ENCODE peak calls at places on chromosome 11, in seven cellular contexts. One of them, this sample, is unnamed. For H3K36me3, the result is how much of the 10 kb centered on the place peaks cover.

GRCh38 chr11:124285610-124286344 is 28.0 kb downstream of the OR8D1 start:
- DNase-seq in lower lobe of right lung: no peak
- DNase-seq in ovary: no peak
- DNase-seq in PC-3: peak
- DNase-seq in iPS DF 6.9: no peak
- DNase-seq in lung: no peak
- DNase-seq in cardiac muscle cell: peak
- DNase-seq in this sample: no peak

GRCh38 chr11:104096900-104097299 is 60.5 kb downstream of the DDI1 start:
- DNase-seq in lower lobe of right lung: no peak
- DNase-seq in ovary: no peak
- DNase-seq in PC-3: no peak
- DNase-seq in iPS DF 6.9: no peak
- DNase-seq in lung: no peak
- DNase-seq in cardiac muscle cell: no peak
- DNase-seq in this sample: no peak

GRCh38 chr11:12841946-12842630 is 167.0 kb upstream of the RASSF10 start:
- DNase-seq in lower lobe of right lung: no peak
- DNase-seq in ovary: no peak
- DNase-seq in PC-3: peak
- DNase-seq in iPS DF 6.9: no peak
- DNase-seq in lung: no peak
- DNase-seq in cardiac muscle cell: peak
- DNase-seq in this sample: peak

GRCh38 chr11:129750343-129751292 is 65.0 kb upstream of the TMEM45B start:
- DNase-seq in lower lobe of right lung: peak
- DNase-seq in ovary: peak
- DNase-seq in PC-3: peak
- DNase-seq in iPS DF 6.9: peak
- DNase-seq in lung: peak
- DNase-seq in cardiac muscle cell: peak
- DNase-seq in this sample: peak

GRCh38 chr11:73412308-73412707 is 36.1 kb downstream of the RELT start:
- DNase-seq in lower lobe of right lung: no peak
- DNase-seq in ovary: no peak
- DNase-seq in PC-3: peak
- DNase-seq in iPS DF 6.9: no peak
- DNase-seq in lung: no peak
- DNase-seq in cardiac muscle cell: no peak
- DNase-seq in this sample: no peak

GRCh38 chr11:76903325-76903724 is 42.6 kb downstream of the ACER3 start:
- DNase-seq in lower lobe of right lung: no peak
- DNase-seq in ovary: no peak
- DNase-seq in PC-3: peak
- DNase-seq in iPS DF 6.9: peak
- DNase-seq in lung: no peak
- DNase-seq in cardiac muscle cell: no peak
- DNase-seq in this sample: peak

GRCh38 chr11:10629431-10630002 is 61.1 kb upstream of the LYVE1 start:
- DNase-seq in lower lobe of right lung: no peak
- DNase-seq in ovary: no peak
- DNase-seq in PC-3: no peak
- DNase-seq in iPS DF 6.9: no peak
- DNase-seq in lung: no peak
- DNase-seq in cardiac muscle cell: no peak
- DNase-seq in this sample: no peak

GRCh38 chr11:18091731-18092130 is 14.2 kb downstream of the SAAL1 start:
- DNase-seq in lower lobe of right lung: no peak
- DNase-seq in ovary: no peak
- DNase-seq in PC-3: peak
- DNase-seq in iPS DF 6.9: no peak
- DNase-seq in lung: no peak
- DNase-seq in cardiac muscle cell: peak
- DNase-seq in this sample: no peak

GRCh38 chr11:94762208-94762607 is 5.9 kb upstream of the AMOTL1 start:
- DNase-seq in lower lobe of right lung: no peak
- DNase-seq in ovary: no peak
- DNase-seq in PC-3: peak
- DNase-seq in iPS DF 6.9: no peak
- DNase-seq in lung: no peak
- DNase-seq in cardiac muscle cell: no peak
- DNase-seq in this sample: peak

GRCh38 chr11:2528301-2529050 is 83.7 kb downstream of the KCNQ1 start:
- DNase-seq in lower lobe of right lung: peak
- DNase-seq in ovary: peak
- DNase-seq in PC-3: no peak
- DNase-seq in iPS DF 6.9: no peak
- DNase-seq in lung: no peak
- DNase-seq in cardiac muscle cell: no peak
- DNase-seq in this sample: peak

GRCh38 chr11:120708511-120709183 is 197.1 kb downstream of the GRIK4 start:
- DNase-seq in lower lobe of right lung: no peak
- DNase-seq in ovary: no peak
- DNase-seq in PC-3: no peak
- DNase-seq in iPS DF 6.9: no peak
- DNase-seq in lung: no peak
- DNase-seq in cardiac muscle cell: no peak
- DNase-seq in this sample: no peak

GRCh38 chr11:131506376-131506775 is 136.0 kb downstream of the NTM start:
- DNase-seq in lower lobe of right lung: no peak
- DNase-seq in ovary: no peak
- DNase-seq in PC-3: no peak
- DNase-seq in iPS DF 6.9: no peak
- DNase-seq in lung: no peak
- DNase-seq in cardiac muscle cell: no peak
- DNase-seq in this sample: no peak

GRCh38 chr11:134642206-134642605 is 230.2 kb upstream of the B3GAT1 start:
- DNase-seq in lower lobe of right lung: no peak
- DNase-seq in ovary: no peak
- DNase-seq in PC-3: no peak
- DNase-seq in iPS DF 6.9: no peak
- DNase-seq in lung: no peak
- DNase-seq in cardiac muscle cell: no peak
- DNase-seq in this sample: no peak

GRCh38 chr11:10122337-10123197 is 171.5 kb downstream of the SBF2 start:
- DNase-seq in lower lobe of right lung: no peak
- DNase-seq in ovary: no peak
- DNase-seq in PC-3: peak
- DNase-seq in iPS DF 6.9: no peak
- DNase-seq in lung: no peak
- DNase-seq in cardiac muscle cell: peak
- DNase-seq in this sample: no peak

GRCh38 chr11:117918366-117919255 is 10.6 kb downstream of the TMPRSS13 start:
- DNase-seq in lower lobe of right lung: no peak
- DNase-seq in ovary: no peak
- DNase-seq in PC-3: no peak
- DNase-seq in iPS DF 6.9: no peak
- DNase-seq in lung: no peak
- DNase-seq in cardiac muscle cell: no peak
- DNase-seq in this sample: no peak

GRCh38 chr11:96464695-96465307 is 75.0 kb downstream of the JRKL start:
- DNase-seq in lower lobe of right lung: no peak
- DNase-seq in ovary: no peak
- DNase-seq in PC-3: peak
- DNase-seq in iPS DF 6.9: peak
- DNase-seq in lung: no peak
- DNase-seq in cardiac muscle cell: peak
- DNase-seq in this sample: no peak

GRCh38 chr11:3605721-3606324 is 36.0 kb downstream of the ART5 start:
- DNase-seq in lower lobe of right lung: no peak
- DNase-seq in ovary: no peak
- DNase-seq in PC-3: peak
- DNase-seq in iPS DF 6.9: no peak
- DNase-seq in lung: no peak
- DNase-seq in cardiac muscle cell: no peak
- DNase-seq in this sample: no peak

GRCh38 chr11:31997955-31998354 is 92.9 kb upstream of the RCN1 start:
- DNase-seq in lower lobe of right lung: no peak
- DNase-seq in ovary: no peak
- DNase-seq in PC-3: peak
- DNase-seq in iPS DF 6.9: no peak
- DNase-seq in lung: no peak
- DNase-seq in cardiac muscle cell: no peak
- DNase-seq in this sample: no peak

GRCh38 chr11:74004046-74004693 is 4.7 kb downstream of the UCP3 start:
- DNase-seq in lower lobe of right lung: no peak
- DNase-seq in ovary: no peak
- DNase-seq in PC-3: no peak
- DNase-seq in iPS DF 6.9: no peak
- DNase-seq in lung: no peak
- DNase-seq in cardiac muscle cell: no peak
- DNase-seq in this sample: no peak

GRCh38 chr11:76637491-76638266 is 32.9 kb downstream of the LRRC32 start:
- DNase-seq in lower lobe of right lung: peak
- DNase-seq in ovary: no peak
- DNase-seq in PC-3: no peak
- DNase-seq in iPS DF 6.9: no peak
- DNase-seq in lung: no peak
- DNase-seq in cardiac muscle cell: no peak
- DNase-seq in this sample: no peak

DNA sequence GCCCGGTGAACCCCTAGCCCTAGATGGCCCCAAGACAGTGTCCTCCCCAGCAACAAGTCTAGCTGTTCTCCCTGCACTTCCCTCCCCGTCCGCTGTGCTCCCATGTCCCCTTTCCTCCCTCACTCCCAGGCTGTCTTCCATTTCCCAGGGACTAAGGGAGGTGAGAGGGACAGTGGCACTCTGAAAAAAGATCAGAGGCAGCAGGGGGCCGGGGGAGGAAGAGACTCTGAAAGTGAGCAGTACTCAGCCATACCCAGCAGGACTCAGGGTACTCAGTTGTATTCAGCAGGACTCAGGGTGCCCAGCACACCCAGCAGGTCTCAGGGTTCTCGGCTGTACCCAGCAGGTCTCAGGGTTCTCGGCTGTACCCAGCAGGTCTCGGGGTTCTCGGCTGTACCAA is 48.4 kb upstream of the THY1 start:
- DNase-seq in lower lobe of right lung: no peak
- DNase-seq in ovary: no peak
- DNase-seq in PC-3: no peak
- DNase-seq in iPS DF 6.9: no peak
- DNase-seq in lung: no peak
- DNase-seq in cardiac muscle cell: no peak
- DNase-seq in this sample: no peak
- H3K36me3 ChIP-seq in lower lobe of right lung: under half
- H3K36me3 ChIP-seq in ovary: under half
- H3K36me3 ChIP-seq in PC-3: under half
- H3K36me3 ChIP-seq in iPS DF 6.9: under half
- H3K36me3 ChIP-seq in lung: under half
- H3K36me3 ChIP-seq in cardiac muscle cell: under half
- H3K36me3 ChIP-seq in this sample: under half

DNA sequence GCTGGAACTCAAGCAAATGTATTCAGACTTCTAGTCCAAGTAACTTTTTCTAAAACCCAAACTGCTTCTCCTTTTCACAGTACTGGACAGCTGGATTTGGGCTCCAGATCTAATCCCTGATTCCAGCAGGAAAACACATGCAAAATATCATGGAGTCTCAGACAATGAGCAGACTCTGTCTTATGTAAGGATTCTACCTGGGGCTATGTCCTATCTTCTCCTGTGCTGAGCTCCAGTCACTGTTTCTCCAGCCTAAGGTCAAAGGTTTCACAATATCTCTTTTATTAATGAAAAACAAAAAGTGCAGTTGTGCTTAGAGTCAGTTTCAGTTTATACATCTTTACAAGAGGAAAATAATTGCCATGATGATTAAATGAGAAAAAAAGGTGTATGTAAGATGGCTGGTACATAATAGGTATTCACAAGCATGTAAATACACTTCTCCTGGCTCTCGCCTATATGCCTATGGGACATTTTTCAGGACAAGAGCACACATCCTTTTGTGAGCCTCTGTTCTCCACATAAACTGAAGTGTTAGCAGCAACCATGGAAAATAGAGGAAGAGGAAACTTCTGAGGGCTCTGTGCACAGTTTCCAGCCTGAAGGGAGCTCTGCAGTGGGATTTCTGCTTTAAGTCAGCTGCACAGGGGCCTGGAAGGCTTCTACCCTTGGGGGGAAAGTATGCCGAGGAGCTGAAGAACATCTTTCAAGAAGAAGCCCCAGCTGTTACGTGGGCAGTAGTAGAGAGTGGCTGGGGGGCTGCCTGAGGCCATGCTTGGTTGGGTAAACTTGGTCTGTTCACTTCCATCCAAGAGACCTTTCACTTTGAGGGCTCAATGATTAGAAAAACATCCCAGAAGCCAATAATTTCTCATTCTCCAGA is 82.9 kb upstream of the EED start:
- DNase-seq in lower lobe of right lung: no peak
- DNase-seq in ovary: no peak
- DNase-seq in PC-3: no peak
- DNase-seq in iPS DF 6.9: no peak
- DNase-seq in lung: no peak
- DNase-seq in cardiac muscle cell: no peak
- DNase-seq in this sample: no peak
- H3K4me3 ChIP-seq in lower lobe of right lung: no peak
- H3K4me3 ChIP-seq in ovary: no peak
- H3K4me3 ChIP-seq in PC-3: no peak
- H3K4me3 ChIP-seq in iPS DF 6.9: no peak
- H3K4me3 ChIP-seq in lung: no peak
- H3K4me3 ChIP-seq in cardiac muscle cell: no peak
- H3K4me3 ChIP-seq in this sample: no peak

GRCh38 chr11:64410396-64410718 is 51.4 kb downstream of the RPS6KA4 start:
- DNase-seq in lower lobe of right lung: no peak
- DNase-seq in ovary: no peak
- DNase-seq in PC-3: no peak
- DNase-seq in iPS DF 6.9: no peak
- DNase-seq in lung: no peak
- DNase-seq in cardiac muscle cell: no peak
- DNase-seq in this sample: no peak
- H3K27ac ChIP-seq in lower lobe of right lung: no peak
- H3K27ac ChIP-seq in ovary: no peak
- H3K27ac ChIP-seq in PC-3: no peak
- H3K27ac ChIP-seq in iPS DF 6.9: no peak
- H3K27ac ChIP-seq in lung: no peak
- H3K27ac ChIP-seq in cardiac muscle cell: no peak
- H3K27ac ChIP-seq in this sample: no peak

GRCh38 chr11:64765291-64765803 is 5.6 kb upstream of the PYGM start:
- DNase-seq in lower lobe of right lung: no peak
- DNase-seq in ovary: no peak
- DNase-seq in PC-3: no peak
- DNase-seq in iPS DF 6.9: no peak
- DNase-seq in lung: no peak
- DNase-seq in cardiac muscle cell: no peak
- DNase-seq in this sample: no peak

GRCh38 chr11:64762277-64762915 is 2.6 kb upstream of the PYGM start:
- DNase-seq in lower lobe of right lung: no peak
- DNase-seq in ovary: no peak
- DNase-seq in PC-3: peak
- DNase-seq in iPS DF 6.9: no peak
- DNase-seq in lung: no peak
- DNase-seq in cardiac muscle cell: no peak
- DNase-seq in this sample: no peak

GRCh38 chr11:64764753-64765152 is 5.0 kb upstream of the PYGM start:
- DNase-seq in lower lobe of right lung: no peak
- DNase-seq in ovary: no peak
- DNase-seq in PC-3: no peak
- DNase-seq in iPS DF 6.9: no peak
- DNase-seq in lung: no peak
- DNase-seq in cardiac muscle cell: no peak
- DNase-seq in this sample: no peak

GRCh38 chr11:64762916-64763803 is 3.4 kb upstream of the PYGM start:
- DNase-seq in lower lobe of right lung: no peak
- DNase-seq in ovary: no peak
- DNase-seq in PC-3: no peak
- DNase-seq in iPS DF 6.9: no peak
- DNase-seq in lung: no peak
- DNase-seq in cardiac muscle cell: peak
- DNase-seq in this sample: no peak

GRCh38 chr11:64763804-64764611 is 4.2 kb upstream of the PYGM start:
- DNase-seq in lower lobe of right lung: no peak
- DNase-seq in ovary: no peak
- DNase-seq in PC-3: no peak
- DNase-seq in iPS DF 6.9: no peak
- DNase-seq in lung: no peak
- DNase-seq in cardiac muscle cell: no peak
- DNase-seq in this sample: no peak
- H3K36me3 ChIP-seq in lower lobe of right lung: half or more
- H3K36me3 ChIP-seq in ovary: under half
- H3K36me3 ChIP-seq in PC-3: half or more
- H3K36me3 ChIP-seq in iPS DF 6.9: under half
- H3K36me3 ChIP-seq in lung: under half
- H3K36me3 ChIP-seq in cardiac muscle cell: under half
- H3K36me3 ChIP-seq in this sample: under half